ENCODE peak calls at places on chromosome X, in four cellular contexts. One of them, this sample, is unnamed.

GRCh38 chrX:48741834-48742233 is 19.7 kb upstream of the GLOD5 start:
- DNase-seq in sigmoid colon: no peak
- DNase-seq in nephron progenitor cell: no peak
- DNase-seq in fibroblast of pulmonary artery: no peak
- DNase-seq in this sample: no peak

GRCh38 chrX:46588263-46588662 is 14.7 kb downstream of the CHST7 start:
- DNase-seq in sigmoid colon: peak
- DNase-seq in nephron progenitor cell: no peak
- DNase-seq in fibroblast of pulmonary artery: peak
- DNase-seq in this sample: peak

GRCh38 chrX:108735680-108736508 is 469 bp downstream of the IRS4 start:
- DNase-seq in sigmoid colon: no peak
- DNase-seq in nephron progenitor cell: peak
- DNase-seq in fibroblast of pulmonary artery: peak
- DNase-seq in this sample: no peak

GRCh38 chrX:129654652-129655546 is at the start of gene APLN:
- DNase-seq in sigmoid colon: no peak
- DNase-seq in nephron progenitor cell: peak
- DNase-seq in fibroblast of pulmonary artery: peak
- DNase-seq in this sample: peak

GRCh38 chrX:23902419-23902818 is 5.3 kb downstream of the APOO start:
- DNase-seq in sigmoid colon: no peak
- DNase-seq in nephron progenitor cell: no peak
- DNase-seq in fibroblast of pulmonary artery: peak
- DNase-seq in this sample: no peak

GRCh38 chrX:22486326-22486725 is 213.6 kb downstream of the CBLL2 start:
- DNase-seq in sigmoid colon: no peak
- DNase-seq in nephron progenitor cell: no peak
- DNase-seq in fibroblast of pulmonary artery: peak
- DNase-seq in this sample: no peak

GRCh38 chrX:355329-356050 is 31.2 kb downstream of the PPP2R3B start:
- DNase-seq in sigmoid colon: no peak
- DNase-seq in nephron progenitor cell: no peak
- DNase-seq in fibroblast of pulmonary artery: no peak
- DNase-seq in this sample: no peak

GRCh38 chrX:46686003-46686645 is 72.8 kb downstream of the SLC9A7 start:
- DNase-seq in sigmoid colon: no peak
- DNase-seq in nephron progenitor cell: peak
- DNase-seq in fibroblast of pulmonary artery: peak
- DNase-seq in this sample: peak

GRCh38 chrX:136162827-136163427 is 15.6 kb downstream of the FHL1 start:
- DNase-seq in sigmoid colon: peak
- DNase-seq in nephron progenitor cell: peak
- DNase-seq in fibroblast of pulmonary artery: peak
- DNase-seq in this sample: peak

GRCh38 chrX:1265061-1265460 is 3.6 kb upstream of the CSF2RA start:
- DNase-seq in sigmoid colon: no peak
- DNase-seq in nephron progenitor cell: no peak
- DNase-seq in fibroblast of pulmonary artery: no peak
- DNase-seq in this sample: no peak

GRCh38 chrX:6311540-6311939 is 82.9 kb upstream of the NLGN4X start:
- DNase-seq in sigmoid colon: no peak
- DNase-seq in nephron progenitor cell: no peak
- DNase-seq in fibroblast of pulmonary artery: no peak
- DNase-seq in this sample: no peak

GRCh38 chrX:27917713-27918500 is 63.3 kb downstream of the DCAF8L1 start:
- DNase-seq in sigmoid colon: no peak
- DNase-seq in nephron progenitor cell: no peak
- DNase-seq in fibroblast of pulmonary artery: no peak
- DNase-seq in this sample: no peak

GRCh38 chrX:47543496-47543895 is 17.5 kb upstream of the ARAF start:
- DNase-seq in sigmoid colon: no peak
- DNase-seq in nephron progenitor cell: no peak
- DNase-seq in fibroblast of pulmonary artery: no peak
- DNase-seq in this sample: no peak

DNA sequence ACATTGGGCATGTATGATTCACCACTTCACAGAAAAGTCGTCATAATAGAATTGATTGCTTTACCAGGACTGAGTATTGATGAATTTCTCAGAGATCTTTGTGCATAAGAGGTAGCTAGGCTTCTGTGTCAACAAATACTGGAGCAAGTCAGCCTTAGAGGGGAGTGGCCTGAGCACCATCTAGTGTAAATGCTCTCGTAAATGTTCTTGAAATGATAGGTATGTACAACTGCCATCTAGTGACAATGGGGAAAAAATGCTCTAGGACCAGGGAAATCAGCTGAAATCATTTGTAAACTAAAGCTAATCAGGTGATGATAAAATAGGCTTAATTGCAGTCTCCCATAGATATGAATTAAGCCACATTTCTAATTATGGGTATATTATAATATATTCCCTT is 309.4 kb upstream of the FMR1 start:
- DNase-seq in sigmoid colon: no peak
- DNase-seq in nephron progenitor cell: no peak
- DNase-seq in fibroblast of pulmonary artery: no peak
- DNase-seq in this sample: no peak
- TF ChIP-seq CTCF in sigmoid colon: no peak
- TF ChIP-seq CTCF in nephron progenitor cell: no peak
- TF ChIP-seq CTCF in fibroblast of pulmonary artery: no peak
- TF ChIP-seq CTCF in this sample: no peak

GRCh38 chrX:13747836-13748235 is 13.3 kb downstream of the OFD1 start:
- DNase-seq in sigmoid colon: no peak
- DNase-seq in nephron progenitor cell: no peak
- DNase-seq in fibroblast of pulmonary artery: peak
- DNase-seq in this sample: peak
- TF ChIP-seq CTCF in sigmoid colon: no peak
- TF ChIP-seq CTCF in nephron progenitor cell: peak
- TF ChIP-seq CTCF in fibroblast of pulmonary artery: peak
- TF ChIP-seq CTCF in this sample: no peak

GRCh38 chrX:140099221-140099620 is 133.9 kb upstream of the CXorf66 start:
- DNase-seq in sigmoid colon: no peak
- DNase-seq in nephron progenitor cell: no peak
- DNase-seq in fibroblast of pulmonary artery: no peak
- DNase-seq in this sample: no peak
- TF ChIP-seq CTCF in sigmoid colon: no peak
- TF ChIP-seq CTCF in nephron progenitor cell: no peak
- TF ChIP-seq CTCF in fibroblast of pulmonary artery: no peak
- TF ChIP-seq CTCF in this sample: no peak

DNA sequence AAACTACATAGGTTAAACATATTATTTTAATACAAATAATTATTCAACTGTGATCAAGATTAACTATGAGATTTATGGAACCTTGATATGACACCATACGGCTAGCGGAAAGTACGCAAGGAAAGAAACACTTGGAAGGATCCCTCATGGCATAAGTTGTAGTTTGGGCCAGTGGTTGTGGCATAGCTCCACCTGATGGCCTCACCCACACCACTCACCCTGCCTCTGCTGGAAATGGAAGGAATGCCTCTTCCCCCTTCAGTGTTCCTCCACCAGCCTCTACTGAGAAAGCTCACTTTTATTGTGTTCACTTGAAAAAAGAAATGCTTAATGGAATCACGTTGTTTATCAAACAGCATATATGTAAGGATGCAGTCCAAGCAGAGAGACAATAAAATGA is 86.4 kb downstream of the BMP15 start:
- DNase-seq in sigmoid colon: no peak
- DNase-seq in nephron progenitor cell: no peak
- DNase-seq in fibroblast of pulmonary artery: no peak
- DNase-seq in this sample: no peak
- TF ChIP-seq CTCF in sigmoid colon: no peak
- TF ChIP-seq CTCF in nephron progenitor cell: no peak
- TF ChIP-seq CTCF in fibroblast of pulmonary artery: no peak
- TF ChIP-seq CTCF in this sample: no peak

DNA sequence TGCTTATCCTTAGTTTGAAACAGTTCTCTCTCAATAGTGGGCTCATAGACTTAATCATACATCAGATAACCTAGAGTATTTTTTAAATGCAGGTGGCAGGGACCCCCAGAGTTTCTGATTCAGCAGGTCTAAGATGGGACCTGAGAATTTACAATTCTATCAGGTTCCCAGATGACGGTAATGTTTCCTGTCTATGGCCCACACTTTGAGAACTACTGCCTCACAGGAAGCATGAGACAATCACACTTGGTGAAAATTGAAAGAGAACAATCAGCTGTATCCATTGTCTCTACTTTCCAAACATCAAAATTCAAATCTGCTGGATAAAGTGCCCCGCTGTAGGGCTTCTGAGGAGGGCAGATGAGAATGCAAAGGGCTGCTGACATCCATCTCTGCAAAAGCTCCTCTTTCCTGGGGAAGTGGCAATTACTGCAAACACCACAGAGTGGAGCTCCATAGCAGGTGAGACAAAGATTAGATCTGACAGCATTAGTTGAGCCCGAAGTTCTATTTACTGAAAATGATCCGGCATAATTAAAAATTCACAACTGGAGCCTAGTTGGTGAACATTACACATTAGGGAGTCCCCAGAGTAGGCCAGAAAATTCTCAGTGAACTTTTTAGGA is 187.8 kb upstream of the MBNL3 start:
- DNase-seq in sigmoid colon: no peak
- DNase-seq in nephron progenitor cell: no peak
- DNase-seq in fibroblast of pulmonary artery: no peak
- DNase-seq in this sample: peak
- TF ChIP-seq CTCF in sigmoid colon: no peak
- TF ChIP-seq CTCF in nephron progenitor cell: peak
- TF ChIP-seq CTCF in fibroblast of pulmonary artery: no peak
- TF ChIP-seq CTCF in this sample: no peak

DNA sequence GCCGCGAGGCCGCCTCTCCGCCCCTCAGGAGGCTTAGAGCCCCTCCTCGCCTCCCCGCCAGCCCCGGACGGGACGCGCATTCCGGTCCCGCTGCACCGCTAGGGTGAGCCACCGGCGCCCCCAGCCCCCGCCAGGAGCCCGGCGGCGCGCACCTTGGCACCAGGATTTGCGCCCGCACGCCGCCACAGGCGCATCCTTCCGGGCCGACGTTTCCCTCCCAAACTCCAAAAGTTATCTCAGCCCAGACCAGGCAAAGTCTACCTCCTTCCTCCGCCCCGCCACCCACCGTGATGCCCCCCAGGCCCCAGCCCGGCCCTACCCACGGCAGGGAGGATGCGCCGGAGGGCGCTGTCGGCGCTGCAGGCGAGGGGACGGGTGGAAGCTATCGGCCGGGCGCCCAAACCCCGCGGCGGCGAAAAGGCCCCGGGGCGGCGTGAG is 538 bp downstream of the SCML2 start:
- DNase-seq in sigmoid colon: no peak
- DNase-seq in nephron progenitor cell: peak
- DNase-seq in fibroblast of pulmonary artery: no peak
- DNase-seq in this sample: peak
- TF ChIP-seq CTCF in sigmoid colon: no peak
- TF ChIP-seq CTCF in nephron progenitor cell: no peak
- TF ChIP-seq CTCF in fibroblast of pulmonary artery: no peak
- TF ChIP-seq CTCF in this sample: no peak

DNA sequence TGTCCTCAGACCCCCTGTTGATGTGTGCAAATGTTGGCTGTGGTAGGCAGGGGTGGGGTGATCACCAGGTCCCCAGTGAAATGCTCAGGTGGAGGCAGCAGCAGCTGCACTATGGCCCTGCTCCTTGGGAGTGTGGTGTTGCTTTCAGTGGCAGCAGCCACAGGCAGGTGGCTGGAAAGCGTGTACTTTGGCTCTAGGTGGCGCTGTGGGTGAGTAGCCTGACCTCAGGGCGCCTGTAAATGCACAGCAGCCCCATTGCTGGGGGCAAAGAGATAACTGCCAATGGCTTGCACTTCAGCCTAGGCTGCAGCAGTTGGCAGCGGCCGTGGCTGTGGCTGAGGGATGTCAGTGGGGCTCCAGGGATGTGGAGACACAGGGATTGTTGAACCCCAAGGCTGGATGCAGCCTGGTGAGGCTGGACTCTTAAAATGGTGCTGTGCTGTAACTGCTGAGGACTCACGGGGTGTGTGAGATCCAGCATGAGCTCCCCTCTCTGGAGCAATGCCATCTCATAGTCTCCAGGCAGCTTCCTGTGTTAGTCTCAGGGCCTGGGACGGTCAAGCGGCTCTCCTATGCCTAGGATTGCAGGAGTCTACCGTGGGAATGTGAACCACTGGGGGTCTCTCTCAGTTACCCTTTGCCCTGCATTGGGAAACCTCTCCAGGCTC is 421.7 kb upstream of the HTR2C start:
- DNase-seq in sigmoid colon: no peak
- DNase-seq in nephron progenitor cell: peak
- DNase-seq in fibroblast of pulmonary artery: no peak
- DNase-seq in this sample: no peak
- TF ChIP-seq CTCF in sigmoid colon: no peak
- TF ChIP-seq CTCF in nephron progenitor cell: no peak
- TF ChIP-seq CTCF in fibroblast of pulmonary artery: peak
- TF ChIP-seq CTCF in this sample: no peak

GRCh38 chrX:115065304-115065703 is 47.9 kb upstream of the IL13RA2 start:
- DNase-seq in sigmoid colon: no peak
- DNase-seq in nephron progenitor cell: no peak
- DNase-seq in fibroblast of pulmonary artery: no peak
- DNase-seq in this sample: no peak
- TF ChIP-seq CTCF in sigmoid colon: no peak
- TF ChIP-seq CTCF in nephron progenitor cell: no peak
- TF ChIP-seq CTCF in fibroblast of pulmonary artery: no peak
- TF ChIP-seq CTCF in this sample: no peak

DNA sequence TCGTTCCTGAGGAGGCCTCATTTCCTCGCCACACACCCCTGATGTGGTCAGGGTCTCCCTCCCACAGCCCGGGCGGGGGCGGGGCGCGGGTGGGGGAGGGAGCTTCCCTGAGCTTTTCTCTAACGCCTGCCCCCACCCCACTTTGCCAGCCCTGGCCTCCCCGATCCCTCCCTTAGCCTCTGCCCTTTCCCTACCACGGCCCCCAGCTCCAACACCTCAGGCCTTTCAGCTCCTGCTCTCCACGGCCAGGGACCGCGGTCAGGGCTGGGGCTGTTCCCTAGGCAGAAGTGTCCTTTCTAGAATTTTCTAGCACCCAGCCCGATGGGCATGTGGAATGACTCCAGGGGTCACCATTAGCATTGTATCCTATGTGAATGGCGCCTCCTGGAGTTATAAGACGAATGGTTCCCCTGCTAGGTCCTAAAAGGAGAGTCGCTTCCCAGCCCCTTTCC is 201.3 kb upstream of the BCOR start:
- DNase-seq in sigmoid colon: no peak
- DNase-seq in nephron progenitor cell: peak
- DNase-seq in fibroblast of pulmonary artery: peak
- DNase-seq in this sample: no peak
- TF ChIP-seq CTCF in sigmoid colon: no peak
- TF ChIP-seq CTCF in nephron progenitor cell: peak
- TF ChIP-seq CTCF in fibroblast of pulmonary artery: peak
- TF ChIP-seq CTCF in this sample: no peak

DNA sequence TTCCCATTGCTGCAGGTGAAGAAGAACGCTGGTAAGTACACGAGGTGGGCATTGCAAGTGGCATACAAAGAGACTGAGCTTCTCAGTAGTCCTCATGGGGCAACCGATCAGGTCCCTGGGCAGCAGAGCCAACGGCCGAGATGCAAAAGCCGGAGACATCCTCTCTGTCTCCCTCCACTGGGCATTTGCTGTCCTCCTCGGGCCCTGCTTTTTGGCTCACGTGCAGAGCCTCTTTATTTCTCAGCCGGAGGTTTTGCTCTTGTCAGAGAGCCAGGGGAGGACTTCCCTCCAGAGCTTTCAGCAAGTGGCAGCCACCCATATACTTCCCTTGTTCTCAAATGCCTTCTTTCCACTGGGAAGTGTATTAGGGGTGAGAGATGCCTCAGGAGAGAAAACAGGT is 18.0 kb downstream of the STARD8 start:
- DNase-seq in sigmoid colon: no peak
- DNase-seq in nephron progenitor cell: no peak
- DNase-seq in fibroblast of pulmonary artery: no peak
- DNase-seq in this sample: no peak
- TF ChIP-seq CTCF in sigmoid colon: no peak
- TF ChIP-seq CTCF in nephron progenitor cell: no peak
- TF ChIP-seq CTCF in fibroblast of pulmonary artery: peak
- TF ChIP-seq CTCF in this sample: no peak